ENCODE peak calls at places on chromosomes 3 and 15, in six cellular contexts. K is amniotic epithelial cell, F is OCI-LY7, N is stromal cell of bone marrow, W is pancreas, B is psoas muscle. D is an unnamed sample.

GRCh38 chr3:47856669-47857068 is 53.7 kb downstream of the DHX30 start:
- DNase-seq in B (peak; percentile 87), N (no peak), W (no peak), K (no peak), F (no peak), D (no peak)

GRCh38 chr3:114442251-114442650 is 148.4 kb downstream of the TIGIT start:
- DNase-seq in B (no peak), W (no peak), F (no peak), N (no peak), K (peak; percentile 63), D (no peak)

GRCh38 chr15:47885921-47886320 is 168.6 kb downstream of the SEMA6D start:
- DNase-seq in F (no peak), B (no peak), K (peak; percentile 74), W (no peak), N (peak; percentile 80), D (no peak)

GRCh38 chr3:54817628-54818027 is 110.2 kb downstream of the LRTM1 start:
- DNase-seq in F (no peak), B (no peak), N (no peak), W (no peak), K (no peak), D (no peak)

GRCh38 chr3:160618878-160619277 is 53.5 kb upstream of the KPNA4 start:
- DNase-seq in W (no peak), F (no peak), B (no peak), N (no peak), K (no peak), D (no peak)

GRCh38 chr15:64050281-64051092 is 4.2 kb upstream of the DAPK2 start:
- DNase-seq in N (no peak), B (no peak), F (no peak), K (no peak), W (no peak), D (peak; percentile 45)

GRCh38 chr3:194888916-194889315 is 203.2 kb downstream of the FAM43A start:
- DNase-seq in K (no peak), N (no peak), B (no peak), W (no peak), F (no peak), D (no peak)

GRCh38 chr15:89498574-89498906 is 2.2 kb upstream of the RHCG start:
- DNase-seq in B (no peak), N (no peak), K (no peak), F (no peak), W (no peak), D (no peak)

GRCh38 chr3:184338538-184338945 is 1.1 kb downstream of the FAM131A start:
- DNase-seq in W (peak; percentile 46), F (no peak), N (no peak), B (peak; percentile 88), K (peak; percentile 86), D (peak; percentile 69)

GRCh38 chr3:148757238-148757930 is 59.7 kb downstream of the AGTR1 start:
- DNase-seq in K (peak; percentile 94), B (no peak), W (no peak), F (no peak), N (peak; percentile 86), D (no peak)

GRCh38 chr3:190497809-190498208 is 16.1 kb upstream of the IL1RAP start:
- DNase-seq in F (no peak), W (no peak), K (no peak), N (no peak), B (no peak), D (no peak)

GRCh38 chr3:45187597-45188210 is 38.4 kb downstream of the TMEM158 start:
- DNase-seq in W (no peak), F (no peak), B (no peak), N (no peak), K (peak; percentile 52), D (no peak)

GRCh38 chr3:88986834-88987233 is 120.6 kb upstream of the EPHA3 start:
- DNase-seq in B (no peak), N (peak; percentile 81), W (no peak), F (no peak), K (peak; percentile 11), D (no peak)

D was measured in mucosa of descending colon.